ENCODE peak calls at places on chromosome 7, in eight cellular contexts. One of them, this sample, is unnamed.

GRCh38 chr7:157411580-157411979 is 74.8 kb downstream of the DNAJB6 start:
- DNase-seq in A549: no peak
- DNase-seq in suprapubic skin: no peak
- DNase-seq in K562: peak
- DNase-seq in sigmoid colon: no peak
- DNase-seq in tibial nerve: no peak
- DNase-seq in transverse colon: peak
- DNase-seq in GM12878: no peak
- DNase-seq in this sample: no peak

GRCh38 chr7:64888901-64889685 is 14.0 kb upstream of the ZNF273 start:
- DNase-seq in A549: no peak
- DNase-seq in suprapubic skin: no peak
- DNase-seq in K562: no peak
- DNase-seq in sigmoid colon: no peak
- DNase-seq in tibial nerve: no peak
- DNase-seq in transverse colon: peak
- DNase-seq in GM12878: no peak
- DNase-seq in this sample: no peak

GRCh38 chr7:89060234-89060633 is 264.7 kb upstream of the TEX47 start:
- DNase-seq in A549: no peak
- DNase-seq in suprapubic skin: no peak
- DNase-seq in K562: no peak
- DNase-seq in sigmoid colon: no peak
- DNase-seq in tibial nerve: no peak
- DNase-seq in transverse colon: no peak
- DNase-seq in GM12878: no peak
- DNase-seq in this sample: no peak

GRCh38 chr7:151936207-151936606 is 20.0 kb upstream of the GALNTL5 start:
- DNase-seq in A549: no peak
- DNase-seq in suprapubic skin: no peak
- DNase-seq in K562: no peak
- DNase-seq in sigmoid colon: no peak
- DNase-seq in tibial nerve: no peak
- DNase-seq in transverse colon: no peak
- DNase-seq in GM12878: peak
- DNase-seq in this sample: no peak

GRCh38 chr7:34371922-34372321 is 286.1 kb upstream of the NPSR1 start:
- DNase-seq in A549: no peak
- DNase-seq in suprapubic skin: no peak
- DNase-seq in K562: no peak
- DNase-seq in sigmoid colon: no peak
- DNase-seq in tibial nerve: no peak
- DNase-seq in transverse colon: no peak
- DNase-seq in GM12878: no peak
- DNase-seq in this sample: no peak

GRCh38 chr7:2309889-2310331 is 4.3 kb downstream of the SNX8 start:
- DNase-seq in A549: peak
- DNase-seq in suprapubic skin: no peak
- DNase-seq in K562: no peak
- DNase-seq in sigmoid colon: no peak
- DNase-seq in tibial nerve: no peak
- DNase-seq in transverse colon: no peak
- DNase-seq in GM12878: no peak
- DNase-seq in this sample: no peak

GRCh38 chr7:103988468-103989199 is 824 bp downstream of the RELN start:
- DNase-seq in A549: no peak
- DNase-seq in suprapubic skin: no peak
- DNase-seq in K562: no peak
- DNase-seq in sigmoid colon: no peak
- DNase-seq in tibial nerve: no peak
- DNase-seq in transverse colon: no peak
- DNase-seq in GM12878: no peak
- DNase-seq in this sample: no peak

GRCh38 chr7:20470726-20471125 is 140.0 kb downstream of the ITGB8 start:
- DNase-seq in A549: no peak
- DNase-seq in suprapubic skin: no peak
- DNase-seq in K562: no peak
- DNase-seq in sigmoid colon: no peak
- DNase-seq in tibial nerve: no peak
- DNase-seq in transverse colon: no peak
- DNase-seq in GM12878: no peak
- DNase-seq in this sample: no peak

GRCh38 chr7:115782716-115783460 is 247.7 kb downstream of the TFEC start:
- DNase-seq in A549: no peak
- DNase-seq in suprapubic skin: no peak
- DNase-seq in K562: no peak
- DNase-seq in sigmoid colon: no peak
- DNase-seq in tibial nerve: no peak
- DNase-seq in transverse colon: no peak
- DNase-seq in GM12878: no peak
- DNase-seq in this sample: no peak

GRCh38 chr7:123945938-123946337 is 20.9 kb downstream of the SPAM1 start:
- DNase-seq in A549: no peak
- DNase-seq in suprapubic skin: no peak
- DNase-seq in K562: no peak
- DNase-seq in sigmoid colon: no peak
- DNase-seq in tibial nerve: no peak
- DNase-seq in transverse colon: no peak
- DNase-seq in GM12878: no peak
- DNase-seq in this sample: no peak

GRCh38 chr7:123944395-123944794 is 19.4 kb downstream of the SPAM1 start:
- DNase-seq in A549: no peak
- DNase-seq in suprapubic skin: no peak
- DNase-seq in K562: no peak
- DNase-seq in sigmoid colon: no peak
- DNase-seq in tibial nerve: no peak
- DNase-seq in transverse colon: no peak
- DNase-seq in GM12878: no peak
- DNase-seq in this sample: no peak

DNA sequence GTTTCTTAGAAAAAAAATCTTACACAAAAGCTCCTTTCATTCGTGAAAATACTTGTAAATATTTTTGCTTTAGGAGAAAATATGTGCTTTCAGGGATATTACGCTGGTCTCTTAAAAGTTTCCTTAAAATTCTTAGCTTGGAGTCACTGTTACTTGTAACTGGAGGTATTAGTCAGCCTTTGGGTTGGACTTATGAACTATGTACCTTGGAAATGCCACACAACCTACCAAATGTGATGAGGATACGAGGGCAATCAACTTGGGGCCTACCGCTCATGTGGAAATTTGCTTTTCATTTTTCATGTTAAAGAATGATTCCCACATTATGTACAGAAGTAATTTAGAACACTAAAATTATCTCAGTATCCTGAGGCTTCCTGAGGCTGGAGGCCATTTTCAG is 23.1 kb downstream of the SPAM1 start:
- DNase-seq in A549: no peak
- DNase-seq in suprapubic skin: no peak
- DNase-seq in K562: no peak
- DNase-seq in sigmoid colon: no peak
- DNase-seq in tibial nerve: no peak
- DNase-seq in transverse colon: no peak
- DNase-seq in GM12878: no peak
- DNase-seq in this sample: no peak
- TF ChIP-seq EP300 in A549: no peak
- TF ChIP-seq EP300 in suprapubic skin: no peak
- TF ChIP-seq EP300 in K562: no peak
- TF ChIP-seq EP300 in sigmoid colon: no peak
- TF ChIP-seq EP300 in tibial nerve: no peak
- TF ChIP-seq EP300 in transverse colon: no peak
- TF ChIP-seq EP300 in GM12878: no peak
- TF ChIP-seq EP300 in this sample: no peak

DNA sequence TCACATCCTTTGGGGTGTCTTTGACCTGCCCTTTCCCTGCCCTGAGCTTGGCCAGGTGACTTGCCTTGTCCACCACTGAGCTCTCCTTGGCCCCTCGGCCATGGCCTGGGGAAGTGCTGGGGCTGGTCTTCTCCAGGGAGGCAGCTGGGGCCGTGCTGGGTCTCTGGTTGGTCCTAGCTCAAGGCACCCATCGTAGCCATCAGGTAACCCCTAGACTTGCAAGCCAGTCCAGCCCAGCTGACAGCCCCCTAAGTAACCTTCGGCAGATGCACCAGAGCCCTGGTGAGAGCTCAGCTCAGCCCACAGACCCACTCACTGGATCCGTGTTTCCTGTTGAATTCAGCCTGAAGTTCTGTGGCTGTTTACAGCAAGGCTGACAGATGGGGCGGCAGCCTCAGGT is 176.2 kb upstream of the SHH start:
- DNase-seq in A549: no peak
- DNase-seq in suprapubic skin: peak
- DNase-seq in K562: no peak
- DNase-seq in sigmoid colon: no peak
- DNase-seq in tibial nerve: no peak
- DNase-seq in transverse colon: peak
- DNase-seq in GM12878: no peak
- DNase-seq in this sample: no peak
- TF ChIP-seq EP300 in A549: no peak
- TF ChIP-seq EP300 in suprapubic skin: no peak
- TF ChIP-seq EP300 in K562: no peak
- TF ChIP-seq EP300 in sigmoid colon: no peak
- TF ChIP-seq EP300 in tibial nerve: no peak
- TF ChIP-seq EP300 in transverse colon: no peak
- TF ChIP-seq EP300 in GM12878: no peak
- TF ChIP-seq EP300 in this sample: no peak

DNA sequence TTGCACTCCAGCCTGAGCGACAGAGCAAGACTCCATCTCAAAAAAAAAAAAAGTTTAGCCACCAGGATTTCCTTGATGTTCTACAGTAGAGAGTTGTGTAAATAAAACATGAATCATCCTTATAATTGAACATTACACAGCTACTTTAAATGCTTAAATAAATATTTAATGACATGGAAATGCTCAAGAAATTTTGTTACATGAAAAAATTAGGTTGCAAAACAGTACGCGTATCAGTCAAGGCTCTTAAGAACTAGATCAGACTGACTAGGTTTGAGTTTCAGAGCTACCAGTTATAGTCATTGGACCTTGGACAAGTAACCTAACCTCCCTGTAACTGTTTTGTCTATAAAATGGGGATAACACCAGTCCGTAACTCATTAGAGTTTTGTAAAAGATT is 38.7 kb upstream of the GSAP start:
- DNase-seq in A549: no peak
- DNase-seq in suprapubic skin: no peak
- DNase-seq in K562: no peak
- DNase-seq in sigmoid colon: no peak
- DNase-seq in tibial nerve: no peak
- DNase-seq in transverse colon: no peak
- DNase-seq in GM12878: no peak
- DNase-seq in this sample: no peak
- TF ChIP-seq EP300 in A549: no peak
- TF ChIP-seq EP300 in suprapubic skin: no peak
- TF ChIP-seq EP300 in K562: no peak
- TF ChIP-seq EP300 in sigmoid colon: no peak
- TF ChIP-seq EP300 in tibial nerve: no peak
- TF ChIP-seq EP300 in transverse colon: no peak
- TF ChIP-seq EP300 in GM12878: no peak
- TF ChIP-seq EP300 in this sample: no peak

DNA sequence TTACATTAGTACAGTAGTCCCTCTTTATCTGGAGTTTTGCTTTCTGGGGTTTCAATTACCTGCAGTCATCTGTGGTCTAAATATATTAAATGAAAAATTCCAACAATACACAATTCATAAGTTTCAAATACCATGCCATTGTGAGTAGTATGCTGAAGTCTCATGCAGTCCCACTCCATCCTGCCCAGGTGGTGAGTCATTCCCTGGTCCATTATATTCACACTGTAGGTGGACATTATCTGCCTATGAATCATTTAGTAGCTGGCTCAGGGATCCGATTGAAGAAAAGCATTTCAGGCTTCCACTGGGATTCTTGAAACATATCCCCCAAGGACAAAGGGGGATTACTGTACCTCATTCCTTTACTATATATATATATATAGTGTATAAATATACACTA is 298.2 kb upstream of the GALNT17 start:
- DNase-seq in A549: no peak
- DNase-seq in suprapubic skin: no peak
- DNase-seq in K562: no peak
- DNase-seq in sigmoid colon: no peak
- DNase-seq in tibial nerve: no peak
- DNase-seq in transverse colon: no peak
- DNase-seq in GM12878: no peak
- DNase-seq in this sample: no peak
- TF ChIP-seq EP300 in A549: no peak
- TF ChIP-seq EP300 in suprapubic skin: no peak
- TF ChIP-seq EP300 in K562: no peak
- TF ChIP-seq EP300 in sigmoid colon: no peak
- TF ChIP-seq EP300 in tibial nerve: no peak
- TF ChIP-seq EP300 in transverse colon: no peak
- TF ChIP-seq EP300 in GM12878: no peak
- TF ChIP-seq EP300 in this sample: no peak

DNA sequence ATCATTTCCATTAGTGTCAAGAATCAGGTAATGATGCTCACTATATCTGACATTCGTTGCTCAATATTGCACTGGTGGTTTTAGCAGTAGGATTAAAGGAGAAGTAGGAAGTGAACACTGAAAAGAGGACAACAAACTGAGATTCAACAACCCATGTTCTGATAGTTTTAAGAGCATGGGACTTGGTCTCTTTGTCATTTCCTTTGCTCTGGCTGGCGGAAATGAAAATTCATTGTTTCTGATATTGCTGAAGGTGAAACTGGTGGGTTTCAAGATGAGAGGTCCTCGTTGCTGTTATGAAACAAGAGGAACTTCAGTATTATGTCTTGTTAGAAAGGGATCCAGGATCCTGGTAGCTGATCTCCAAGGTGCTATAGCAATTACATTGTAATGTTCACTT is 129.0 kb downstream of the DNAH11 start:
- DNase-seq in A549: no peak
- DNase-seq in suprapubic skin: no peak
- DNase-seq in K562: no peak
- DNase-seq in sigmoid colon: no peak
- DNase-seq in tibial nerve: no peak
- DNase-seq in transverse colon: no peak
- DNase-seq in GM12878: peak
- DNase-seq in this sample: no peak
- TF ChIP-seq EP300 in A549: no peak
- TF ChIP-seq EP300 in suprapubic skin: no peak
- TF ChIP-seq EP300 in K562: no peak
- TF ChIP-seq EP300 in sigmoid colon: no peak
- TF ChIP-seq EP300 in tibial nerve: no peak
- TF ChIP-seq EP300 in transverse colon: no peak
- TF ChIP-seq EP300 in GM12878: no peak
- TF ChIP-seq EP300 in this sample: no peak

DNA sequence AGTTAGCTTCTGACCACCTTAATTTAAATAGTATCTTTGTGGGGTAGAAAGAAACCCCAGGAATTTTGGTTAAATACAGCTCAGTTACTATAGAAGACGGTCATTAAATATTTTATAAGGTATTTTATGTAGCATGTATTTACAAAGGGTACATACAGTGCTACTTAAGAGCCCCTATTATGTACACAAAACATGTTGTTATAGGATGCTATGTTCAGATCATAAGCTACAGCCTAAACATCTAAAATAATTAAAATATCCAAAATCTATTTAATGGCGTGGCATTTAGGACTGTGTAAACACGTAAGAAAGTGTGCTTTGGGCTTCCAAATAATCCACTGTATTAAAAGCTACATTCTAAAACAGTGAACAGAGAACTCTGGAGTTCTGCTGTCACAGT is 39.4 kb upstream of the DLX5 start:
- DNase-seq in A549: no peak
- DNase-seq in suprapubic skin: no peak
- DNase-seq in K562: no peak
- DNase-seq in sigmoid colon: no peak
- DNase-seq in tibial nerve: no peak
- DNase-seq in transverse colon: no peak
- DNase-seq in GM12878: no peak
- DNase-seq in this sample: no peak
- TF ChIP-seq EP300 in A549: no peak
- TF ChIP-seq EP300 in suprapubic skin: no peak
- TF ChIP-seq EP300 in K562: no peak
- TF ChIP-seq EP300 in sigmoid colon: no peak
- TF ChIP-seq EP300 in tibial nerve: no peak
- TF ChIP-seq EP300 in transverse colon: no peak
- TF ChIP-seq EP300 in GM12878: no peak
- TF ChIP-seq EP300 in this sample: no peak